ENCODE peak calls at places on chromosome 5, in four cellular contexts. One of them, this sample, is unnamed.

GRCh38 chr5:137316346-137316736 is 182.8 kb downstream of the SPOCK1 start:
- DNase-seq in GM12878: no peak
- DNase-seq in K562: no peak
- DNase-seq in HepG2: no peak
- DNase-seq in this sample: no peak

GRCh38 chr5:94779684-94780083 is 161.2 kb downstream of the SLF1 start:
- DNase-seq in K562: no peak
- DNase-seq in GM12878: no peak
- DNase-seq in HepG2: no peak
- DNase-seq in this sample: no peak

GRCh38 chr5:124650960-124651662 is 95.3 kb downstream of the ZNF608 start:
- DNase-seq in GM12878: no peak
- DNase-seq in K562: peak
- DNase-seq in HepG2: no peak
- DNase-seq in this sample: no peak

GRCh38 chr5:151675956-151676712 is 10.6 kb downstream of the SPARC start:
- DNase-seq in K562: no peak
- DNase-seq in HepG2: no peak
- DNase-seq in GM12878: no peak
- DNase-seq in this sample: no peak

GRCh38 chr5:95022967-95023695 is 261.8 kb downstream of the MCTP1 start:
- DNase-seq in GM12878: peak
- DNase-seq in K562: no peak
- DNase-seq in HepG2: no peak
- DNase-seq in this sample: no peak

GRCh38 chr5:151107738-151108520 is 27.1 kb upstream of the TNIP1 start:
- DNase-seq in GM12878: no peak
- DNase-seq in K562: no peak
- DNase-seq in HepG2: no peak
- DNase-seq in this sample: no peak

GRCh38 chr5:56164371-56164770 is 68.8 kb downstream of the ANKRD55 start:
- DNase-seq in GM12878: no peak
- DNase-seq in K562: no peak
- DNase-seq in HepG2: no peak
- DNase-seq in this sample: no peak

GRCh38 chr5:56608216-56608925 is 207.0 kb upstream of the MAP3K1 start:
- DNase-seq in GM12878: no peak
- DNase-seq in HepG2: no peak
- DNase-seq in K562: no peak
- DNase-seq in this sample: no peak

GRCh38 chr5:137128012-137128411 is 371.1 kb downstream of the SPOCK1 start:
- DNase-seq in GM12878: no peak
- DNase-seq in HepG2: no peak
- DNase-seq in K562: no peak
- DNase-seq in this sample: no peak

GRCh38 chr5:7000316-7000715 is 287.1 kb downstream of the TENT4A start:
- DNase-seq in K562: no peak
- DNase-seq in HepG2: no peak
- DNase-seq in GM12878: no peak
- DNase-seq in this sample: no peak

GRCh38 chr5:126233256-126233655 is 190.0 kb upstream of the GRAMD2B start:
- DNase-seq in HepG2: no peak
- DNase-seq in K562: no peak
- DNase-seq in GM12878: no peak
- DNase-seq in this sample: no peak

GRCh38 chr5:77358566-77359205 is 133.4 kb downstream of the WDR41 start:
- DNase-seq in K562: no peak
- DNase-seq in GM12878: no peak
- DNase-seq in HepG2: no peak
- DNase-seq in this sample: no peak

GRCh38 chr5:124839371-124839998 is 93.0 kb upstream of the ZNF608 start:
- DNase-seq in K562: no peak
- DNase-seq in HepG2: no peak
- DNase-seq in GM12878: no peak
- DNase-seq in this sample: no peak

GRCh38 chr5:19538607-19539006 is 449.4 kb downstream of the CDH18 start:
- DNase-seq in K562: no peak
- DNase-seq in GM12878: no peak
- DNase-seq in HepG2: no peak
- DNase-seq in this sample: no peak

GRCh38 chr5:1526681-1527131 is 2.9 kb upstream of the LPCAT1 start:
- DNase-seq in HepG2: no peak
- DNase-seq in GM12878: no peak
- DNase-seq in K562: no peak
- DNase-seq in this sample: no peak
- TF ChIP-seq FOXK2 in HepG2: no peak
- TF ChIP-seq FOXK2 in GM12878: no peak
- TF ChIP-seq FOXK2 in K562: no peak
- TF ChIP-seq FOXK2 in this sample: no peak

DNA sequence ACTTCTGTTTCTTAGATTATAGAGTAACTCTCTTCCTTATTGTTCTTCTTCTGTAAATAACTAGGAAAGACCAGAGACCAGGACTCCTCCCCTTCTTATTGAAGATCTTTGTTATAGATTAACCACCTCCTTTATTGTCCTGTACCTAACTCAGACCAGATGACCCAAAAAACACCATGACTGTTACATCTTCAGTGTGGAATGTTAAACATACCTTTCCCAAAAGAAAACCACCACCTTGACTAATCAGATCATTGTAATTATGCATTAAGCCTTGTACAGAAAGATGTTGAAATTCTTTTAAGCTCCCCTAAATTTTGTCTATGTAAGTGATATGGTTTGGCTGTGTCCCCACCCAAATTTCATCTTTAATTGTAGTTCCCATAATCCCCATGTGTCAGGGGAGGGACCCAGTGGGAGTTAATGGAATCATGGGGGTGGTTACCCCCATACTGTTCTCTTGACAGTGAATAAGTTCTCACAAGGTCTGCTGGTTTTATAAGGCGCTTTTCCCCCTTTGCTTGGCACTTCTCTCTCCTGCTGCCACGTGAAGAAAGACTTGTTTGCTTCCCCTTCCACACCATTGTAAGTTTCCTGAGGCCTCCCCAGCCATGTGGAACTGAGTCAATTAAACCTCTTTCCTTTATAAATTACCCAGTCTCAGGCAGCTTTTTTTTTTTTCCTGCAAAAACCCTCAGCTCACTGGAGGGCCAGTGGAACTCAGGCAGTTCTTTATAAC is 26.3 kb downstream of the ARSB start:
- DNase-seq in K562: no peak
- DNase-seq in GM12878: no peak
- DNase-seq in HepG2: peak
- DNase-seq in this sample: no peak
- TF ChIP-seq TARDBP in K562: no peak
- TF ChIP-seq TARDBP in GM12878: no peak
- TF ChIP-seq TARDBP in HepG2: no peak
- TF ChIP-seq TARDBP in this sample: no peak

GRCh38 chr5:179422213-179422839 is 77.1 kb upstream of the ADAMTS2 start:
- DNase-seq in HepG2: no peak
- DNase-seq in K562: no peak
- DNase-seq in GM12878: no peak
- DNase-seq in this sample: no peak

GRCh38 chr5:179422840-179423523 is 77.7 kb upstream of the ADAMTS2 start:
- DNase-seq in K562: no peak
- DNase-seq in GM12878: no peak
- DNase-seq in HepG2: no peak
- DNase-seq in this sample: no peak

GRCh38 chr5:179418972-179419371 is 73.7 kb upstream of the ADAMTS2 start:
- DNase-seq in GM12878: no peak
- DNase-seq in HepG2: no peak
- DNase-seq in K562: no peak
- DNase-seq in this sample: no peak

GRCh38 chr5:179421156-179421895 is 76.1 kb upstream of the ADAMTS2 start:
- DNase-seq in GM12878: no peak
- DNase-seq in HepG2: no peak
- DNase-seq in K562: no peak
- DNase-seq in this sample: no peak

DNA sequence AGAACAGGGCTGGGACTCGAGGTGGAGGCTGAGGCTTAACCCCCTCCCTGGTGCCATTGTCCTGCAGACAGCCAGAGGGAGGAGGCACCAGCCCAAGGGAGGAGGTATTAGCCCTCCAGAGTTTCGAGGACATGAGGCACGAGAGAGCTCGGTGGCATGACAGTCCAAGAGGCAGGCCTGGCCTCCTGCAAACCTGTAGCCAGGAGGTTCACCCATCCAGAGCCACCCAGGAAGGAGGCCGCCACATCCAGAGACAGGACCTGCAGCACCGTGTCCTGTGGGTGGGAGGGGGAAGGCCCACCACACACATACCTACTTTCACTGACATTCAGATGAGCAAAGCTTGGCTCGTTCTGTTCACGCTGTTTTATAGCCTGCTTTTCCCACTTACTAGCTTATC is 75.2 kb upstream of the ADAMTS2 start:
- DNase-seq in HepG2: no peak
- DNase-seq in K562: no peak
- DNase-seq in GM12878: no peak
- DNase-seq in this sample: no peak
- TF ChIP-seq BHLHE40 in HepG2: no peak
- TF ChIP-seq BHLHE40 in K562: no peak
- TF ChIP-seq BHLHE40 in GM12878: no peak
- TF ChIP-seq BHLHE40 in this sample: no peak

GRCh38 chr5:66959668-66960067 is 236.9 kb downstream of the CD180 start:
- DNase-seq in K562: no peak
- DNase-seq in HepG2: peak
- DNase-seq in GM12878: no peak
- DNase-seq in this sample: no peak

GRCh38 chr5:66960373-66961137 is 236.0 kb downstream of the CD180 start:
- DNase-seq in GM12878: no peak
- DNase-seq in K562: no peak
- DNase-seq in HepG2: peak
- DNase-seq in this sample: no peak

GRCh38 chr5:66958984-66959641 is 237.5 kb downstream of the CD180 start:
- DNase-seq in K562: no peak
- DNase-seq in HepG2: no peak
- DNase-seq in GM12878: no peak
- DNase-seq in this sample: peak

GRCh38 chr5:66958126-66958983 is 238.2 kb downstream of the CD180 start:
- DNase-seq in GM12878: no peak
- DNase-seq in K562: no peak
- DNase-seq in HepG2: no peak
- DNase-seq in this sample: no peak

GRCh38 chr5:66956439-66956838 is 240.2 kb downstream of the CD180 start:
- DNase-seq in K562: no peak
- DNase-seq in GM12878: no peak
- DNase-seq in HepG2: no peak
- DNase-seq in this sample: no peak
- TF ChIP-seq FOXK2 in K562: no peak
- TF ChIP-seq FOXK2 in GM12878: no peak
- TF ChIP-seq FOXK2 in HepG2: no peak
- TF ChIP-seq FOXK2 in this sample: no peak

DNA sequence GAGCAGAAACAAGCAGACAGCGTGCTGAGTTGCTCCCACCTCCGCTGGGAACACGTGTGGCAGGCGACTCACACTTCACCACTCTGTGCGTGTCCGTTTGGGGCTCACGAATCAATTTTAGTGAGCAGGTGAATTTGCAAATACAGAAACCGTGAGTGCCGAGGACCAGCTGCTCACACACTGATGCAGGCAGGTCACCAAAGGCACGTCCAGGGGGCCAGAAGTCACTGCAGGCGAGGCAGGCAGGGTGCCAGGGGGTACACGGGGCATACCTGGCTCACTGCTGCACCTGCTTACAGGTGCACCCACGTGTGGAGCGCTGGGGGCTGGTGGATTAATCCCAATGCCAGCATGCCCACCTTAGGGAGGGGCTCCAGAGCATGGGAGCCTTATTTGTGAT is 68.8 kb downstream of the ZNF354C start:
- DNase-seq in K562: no peak
- DNase-seq in GM12878: no peak
- DNase-seq in HepG2: no peak
- DNase-seq in this sample: no peak
- TF ChIP-seq TARDBP in K562: no peak
- TF ChIP-seq TARDBP in GM12878: no peak
- TF ChIP-seq TARDBP in HepG2: no peak
- TF ChIP-seq TARDBP in this sample: no peak

GRCh38 chr5:74167206-74167929 is 473.2 kb downstream of the ENC1 start:
- DNase-seq in GM12878: no peak
- DNase-seq in K562: no peak
- DNase-seq in HepG2: no peak
- DNase-seq in this sample: no peak
- TF ChIP-seq BHLHE40 in GM12878: no peak
- TF ChIP-seq BHLHE40 in K562: no peak
- TF ChIP-seq BHLHE40 in HepG2: no peak
- TF ChIP-seq BHLHE40 in this sample: no peak

GRCh38 chr5:132322266-132322665 is 28.1 kb downstream of the SLC22A4 start:
- DNase-seq in GM12878: no peak
- DNase-seq in HepG2: no peak
- DNase-seq in K562: no peak
- DNase-seq in this sample: no peak

GRCh38 chr5:132319975-132320374 is 25.8 kb downstream of the SLC22A4 start:
- DNase-seq in GM12878: no peak
- DNase-seq in HepG2: no peak
- DNase-seq in K562: no peak
- DNase-seq in this sample: no peak

GRCh38 chr5:132323202-132323601 is 29.0 kb downstream of the SLC22A4 start:
- DNase-seq in K562: peak
- DNase-seq in HepG2: no peak
- DNase-seq in GM12878: no peak
- DNase-seq in this sample: no peak

GRCh38 chr5:132325691-132326090 is 31.5 kb downstream of the SLC22A4 start:
- DNase-seq in GM12878: no peak
- DNase-seq in HepG2: no peak
- DNase-seq in K562: no peak
- DNase-seq in this sample: no peak

GRCh38 chr5:132321109-132321721 is 27.0 kb downstream of the SLC22A4 start:
- DNase-seq in K562: no peak
- DNase-seq in HepG2: peak
- DNase-seq in GM12878: no peak
- DNase-seq in this sample: no peak
- TF ChIP-seq FOXK2 in K562: no peak
- TF ChIP-seq FOXK2 in HepG2: no peak
- TF ChIP-seq FOXK2 in GM12878: no peak
- TF ChIP-seq FOXK2 in this sample: no peak